ENCODE peak calls at places on chromosome 13, in eight cellular contexts. Q is tibial artery; Z is fibroblast of lung; R is body of pancreas; G is Peyer's patch; M is CD8-positive, alpha-beta memory T cell; D is adrenal gland; K is H1. V is an unnamed sample.

GRCh38 chr13:29577135-29578051 is 18.1 kb downstream of the SLC7A1 start:
- DNase-seq in Q (no peak), Z (no peak), R (peak; percentile 79), G (no peak), M (no peak), D (peak; percentile 45), K (no peak), V (no peak)

GRCh38 chr13:114044486-114044885 is 70.6 kb upstream of the C13orf46 start:
- DNase-seq in Q (no peak), Z (peak; percentile 85), R (no peak), G (no peak), M (no peak), D (no peak), K (no peak), V (no peak)

GRCh38 chr13:97976551-97977375 is 23.3 kb downstream of the IPO5 start:
- DNase-seq in Q (no peak), Z (no peak), R (no peak), G (no peak), M (no peak), D (peak; percentile 4), K (no peak), V (peak; percentile 88)

GRCh38 chr13:35697281-35697680 is 220.8 kb upstream of the MAB21L1 start:
- DNase-seq in Q (no peak), Z (no peak), R (no peak), G (no peak), M (no peak), D (no peak), K (no peak), V (no peak)

GRCh38 chr13:70310720-70311119 is 202.5 kb upstream of the KLHL1 start:
- DNase-seq in Q (no peak), Z (peak; percentile 11), R (peak; percentile 65), G (no peak), M (no peak), D (no peak), K (no peak), V (no peak)

GRCh38 chr13:28434934-28435333 is 60.0 kb downstream of the FLT1 start:
- DNase-seq in Q (no peak), Z (no peak), R (no peak), G (no peak), M (no peak), D (no peak), K (no peak), V (no peak)

GRCh38 chr13:113089693-113090414 is 15.7 kb upstream of the F7 start:
- DNase-seq in Q (no peak), Z (no peak), R (no peak), G (no peak), M (no peak), D (no peak), K (no peak), V (no peak)

GRCh38 chr13:27813826-27814225 is 21.5 kb downstream of the GSX1 start:
- DNase-seq in Q (no peak), Z (no peak), R (no peak), G (no peak), M (no peak), D (no peak), K (no peak), V (no peak)

GRCh38 chr13:27183561-27184147 is 12.0 kb upstream of the USP12 start:
- DNase-seq in Q (no peak), Z (peak; percentile 49), R (peak; percentile 36), G (no peak), M (no peak), D (no peak), K (no peak), V (no peak)

GRCh38 chr13:21310220-21310619 is 133.8 kb downstream of the MRPL57 start:
- DNase-seq in Q (no peak), Z (no peak), R (no peak), G (no peak), M (no peak), D (no peak), K (no peak), V (no peak)

GRCh38 chr13:33744589-33745369 is 73.2 kb upstream of the RFC3 start:
- DNase-seq in Q (no peak), Z (no peak), R (peak; percentile 64), G (no peak), M (no peak), D (no peak), K (no peak), V (no peak)

GRCh38 chr13:66780814-66781213 is 449.3 kb downstream of the PCDH9 start:
- DNase-seq in Q (no peak), Z (peak; percentile 37), R (no peak), G (no peak), M (no peak), D (no peak), K (no peak), V (no peak)

GRCh38 chr13:29901714-29902631 is 51.6 kb upstream of the UBL3 start:
- DNase-seq in Q (no peak), Z (peak; percentile 96), R (peak; percentile 48), G (no peak), M (peak; percentile 11), D (peak; percentile 13), K (no peak), V (peak; percentile 56)

GRCh38 chr13:34730966-34731365 is 211.1 kb upstream of the NBEA start:
- DNase-seq in Q (no peak), Z (no peak), R (no peak), G (no peak), M (no peak), D (no peak), K (no peak), V (no peak)

GRCh38 chr13:64234255-64234654 is 2818.6 kb upstream of the PCDH20 start:
- DNase-seq in Q (no peak), Z (peak; percentile 45), R (no peak), G (no peak), M (no peak), D (no peak), K (no peak), V (no peak)

DNA sequence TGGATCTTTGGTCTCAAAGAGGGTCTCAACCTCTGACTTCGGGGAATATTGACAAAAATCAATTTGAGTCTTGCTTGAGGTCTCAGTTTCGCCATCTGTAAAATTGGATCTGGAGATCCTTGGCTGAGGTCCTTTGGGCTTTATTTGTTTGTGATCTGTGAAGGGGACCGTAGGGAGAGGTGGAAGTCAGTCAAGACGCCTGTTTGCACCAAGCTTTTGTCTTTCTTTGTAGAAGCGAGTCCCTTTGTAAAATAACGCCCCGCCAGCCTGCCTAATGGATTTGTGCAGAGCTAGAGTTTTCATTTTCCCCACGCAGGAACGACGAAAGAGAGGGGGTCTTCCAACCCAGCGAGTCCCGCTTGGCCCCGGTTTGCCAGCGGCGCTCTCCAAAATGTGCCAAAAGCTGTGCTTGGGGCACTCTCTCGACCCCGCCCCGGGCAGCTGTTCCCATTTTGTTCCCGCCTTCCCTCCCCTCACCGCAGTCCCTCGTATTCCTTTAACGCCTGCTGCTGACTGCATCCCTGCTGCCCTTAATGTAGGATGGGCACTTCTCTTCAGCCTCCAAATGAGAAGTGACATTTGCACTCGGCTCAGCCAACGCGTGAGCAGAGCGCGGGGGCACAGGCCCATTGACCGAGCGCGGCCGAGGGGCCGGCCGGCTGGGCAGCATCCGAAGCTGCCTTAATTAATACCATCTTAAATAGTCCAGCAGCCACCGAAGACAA is 13.0 kb downstream of the ZIC5 start:
- DNase-seq in Q (no peak), Z (no peak), R (no peak), G (no peak), M (no peak), D (no peak), K (no peak), V (peak; percentile 15)
- H3K4me3 ChIP-seq in Q (no peak overlapping the region), Z (no peak overlapping the region), R (no peak overlapping the region), G (no peak overlapping the region), M (no peak overlapping the region), D (no peak overlapping the region), K (peak overlapping the region; percentile 69), V (no peak overlapping the region)

DNA sequence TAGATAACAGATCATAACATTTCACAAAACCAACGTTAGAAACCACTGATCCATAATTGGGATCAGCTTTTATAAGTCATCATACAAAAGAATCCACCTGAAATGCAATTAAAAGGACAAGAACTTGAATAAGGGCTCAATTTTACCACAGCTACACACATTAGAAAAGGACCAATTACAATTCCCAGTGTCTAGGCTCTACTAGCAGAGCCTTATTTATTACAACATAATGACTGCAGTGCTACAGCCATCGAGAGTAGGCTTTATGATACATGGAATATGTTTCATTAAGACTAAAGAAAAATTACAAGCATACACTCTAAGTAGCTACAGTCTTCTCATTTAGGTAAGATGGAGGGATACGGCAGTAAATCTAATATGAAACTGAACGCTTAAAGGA is 2.9 kb downstream of the RBM26 start:
- DNase-seq in Q (no peak), Z (no peak), R (no peak), G (no peak), M (no peak), D (no peak), K (no peak), V (no peak)
- H3K4me1 ChIP-seq in Q (peaks cover 80% of the 10 kb centered on the region), Z (no peaks in the 10 kb centered on the region), R (peaks cover 60% of the 10 kb centered on the region), G (no peaks in the 10 kb centered on the region), M (peaks cover 65% of the 10 kb centered on the region), D (peaks cover 54% of the 10 kb centered on the region), K (peaks cover 9% of the 10 kb centered on the region), V (peaks cover 78% of the 10 kb centered on the region)

GRCh38 chr13:76991796-76992547 is at the start of gene CLN5:
- DNase-seq in Q (peak; percentile 98), Z (peak; percentile 92), R (peak; percentile 97), G (peak; percentile 96), M (peak; percentile 93), D (peak; percentile 96), K (peak; percentile 78), V (peak; percentile 97)

GRCh38 chr13:76992548-76993001 is 694 bp downstream of the CLN5 start:
- DNase-seq in Q (no peak), Z (peak; percentile 32), R (peak; percentile 37), G (peak; percentile 60), M (no peak), D (peak; percentile 30), K (no peak), V (no peak)

GRCh38 chr13:76993021-76993420 is 1.1 kb downstream of the CLN5 start:
- DNase-seq in Q (no peak), Z (no peak), R (no peak), G (no peak), M (no peak), D (no peak), K (no peak), V (no peak)

GRCh38 chr13:76993473-76993872 is 1.6 kb downstream of the CLN5 start:
- DNase-seq in Q (no peak), Z (no peak), R (no peak), G (no peak), M (no peak), D (no peak), K (no peak), V (no peak)

GRCh38 chr13:76994281-76994680 is 2.4 kb downstream of the CLN5 start:
- DNase-seq in Q (no peak), Z (no peak), R (no peak), G (no peak), M (no peak), D (no peak), K (no peak), V (no peak)
- H3K4me3 ChIP-seq in Q (no peak overlapping the region), Z (no peak overlapping the region), R (no peak overlapping the region), G (no peak overlapping the region), M (no peak overlapping the region), D (no peak overlapping the region), K (no peak overlapping the region), V (no peak overlapping the region)

DNA sequence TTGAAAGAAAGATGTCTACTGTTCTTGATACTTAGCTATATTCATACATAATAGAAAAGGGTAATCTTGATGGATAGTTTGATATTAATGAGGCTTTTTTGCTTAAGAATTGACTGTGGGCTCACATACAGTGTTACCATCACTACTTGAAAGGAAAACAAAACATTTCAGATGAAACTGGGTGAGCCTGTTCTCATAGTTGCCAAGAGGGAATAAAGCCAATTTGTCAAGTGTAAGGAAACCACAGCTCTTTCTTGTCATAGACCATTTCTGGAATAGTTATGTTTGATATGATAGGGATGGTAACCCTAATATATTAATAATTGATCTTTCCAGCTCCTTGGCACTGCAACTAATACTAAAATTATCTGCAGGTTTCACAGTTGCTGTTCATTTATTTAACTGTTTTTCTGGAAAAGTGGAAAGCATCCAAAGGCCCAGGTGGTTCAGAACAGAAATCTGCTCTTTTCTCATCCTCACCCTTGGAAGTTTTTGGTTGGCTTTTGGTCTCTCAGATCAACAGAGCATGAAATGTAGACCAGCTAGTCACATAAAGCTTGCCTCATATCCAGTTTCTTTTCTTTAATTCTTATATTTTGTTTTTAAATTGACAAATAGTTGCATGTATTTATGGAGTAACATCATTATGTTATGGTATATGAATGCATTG is 43.2 kb downstream of the ARHGEF7 start:
- DNase-seq in Q (no peak), Z (peak; percentile 7), R (peak; percentile 47), G (no peak), M (no peak), D (no peak), K (no peak), V (no peak)
- H3K4me1 ChIP-seq in Q (peaks cover 84% of the 10 kb centered on the region), Z (peaks cover 5% of the 10 kb centered on the region), R (peaks cover 52% of the 10 kb centered on the region), G (no peaks in the 10 kb centered on the region), M (peaks cover 24% of the 10 kb centered on the region), D (peaks cover 22% of the 10 kb centered on the region), K (no peaks in the 10 kb centered on the region), V (peaks cover 17% of the 10 kb centered on the region)